ENCODE peak calls at places on chromosome 5, in four cellular contexts. V is T-helper 9 cell, A is nephron progenitor cell, E is GM12865. N is an unnamed sample.

GRCh38 chr5:178145965-178146820 is 7.5 kb downstream of the NHP2 start:
- DNase-seq in A (peak), E (peak), V (peak), N (peak)

GRCh38 chr5:766666-767431 is 17.7 kb downstream of the ZDHHC11B start:
- DNase-seq in A (no peak), V (no peak), E (no peak), N (no peak)

GRCh38 chr5:180296778-180297177 is 4.9 kb upstream of the MAPK9 start:
- DNase-seq in E (peak), V (no peak), A (no peak), N (no peak)

GRCh38 chr5:5838493-5838892 is 416.0 kb downstream of the ICE1 start:
- DNase-seq in A (no peak), E (no peak), V (no peak), N (no peak)

GRCh38 chr5:169100735-169101075 is 200.2 kb downstream of the SLIT3 start:
- DNase-seq in A (no peak), V (no peak), E (no peak), N (no peak)

GRCh38 chr5:134446938-134447337 is 35.3 kb upstream of the CDKN2AIPNL start:
- DNase-seq in E (no peak), A (no peak), V (no peak), N (peak)

GRCh38 chr5:132782101-132782500 is 5.1 kb upstream of the SEPTIN8 start:
- DNase-seq in A (no peak), V (no peak), E (no peak), N (no peak)

GRCh38 chr5:93621340-93621872 is 38.4 kb downstream of the NR2F1 start:
- DNase-seq in E (no peak), V (no peak), A (peak), N (no peak)

GRCh38 chr5:135821061-135821781 is 13.2 kb upstream of the SLC25A48 start:
- DNase-seq in A (no peak), E (no peak), V (no peak), N (no peak)

GRCh38 chr5:38662088-38662487 is 105.6 kb upstream of the LIFR start:
- DNase-seq in A (no peak), V (no peak), E (no peak), N (no peak)

GRCh38 chr5:143596500-143596820 is 193.0 kb upstream of the NR3C1 start:
- DNase-seq in E (no peak), A (no peak), V (no peak), N (no peak)

GRCh38 chr5:134503088-134503936 is 22.2 kb upstream of the JADE2 start:
- DNase-seq in A (no peak), E (peak), V (peak), N (peak)

GRCh38 chr5:148849461-148849860 is 23.1 kb downstream of the ADRB2 start:
- DNase-seq in E (no peak), A (no peak), V (no peak), N (no peak)

GRCh38 chr5:111454198-111454606 is 58.1 kb downstream of the STARD4 start:
- DNase-seq in A (no peak), V (no peak), E (no peak), N (no peak)

GRCh38 chr5:157025093-157025698 is 33.7 kb downstream of the HAVCR1 start:
- DNase-seq in V (peak), A (no peak), E (peak), N (peak)

GRCh38 chr5:50593681-50594080 is 72.8 kb upstream of the PARP8 start:
- DNase-seq in A (no peak), V (no peak), E (peak), N (no peak)

GRCh38 chr5:34538026-34538672 is 118.0 kb upstream of the RAI14 start:
- DNase-seq in E (peak), A (no peak), V (no peak), N (no peak)

GRCh38 chr5:140672455-140673186 is 755 bp downstream of the DND1 start:
- DNase-seq in E (no peak), V (no peak), A (peak), N (peak)

GRCh38 chr5:95358858-95359257 is 32.3 kb upstream of the FAM81B start:
- DNase-seq in V (no peak), E (no peak), A (no peak), N (no peak)

GRCh38 chr5:6573651-6574101 is 59.2 kb downstream of the NSUN2 start:
- DNase-seq in V (no peak), A (no peak), E (no peak), N (no peak)

GRCh38 chr5:68216737-68217231 is 1.2 kb downstream of the PIK3R1 start:
- DNase-seq in V (no peak), A (no peak), E (no peak), N (no peak)

GRCh38 chr5:82820188-82820587 is 257.0 kb downstream of the TMEM167A start:
- DNase-seq in E (no peak), V (no peak), A (no peak), N (no peak)

GRCh38 chr5:31987985-31988710 is 186.0 kb downstream of the GOLPH3 start:
- DNase-seq in V (no peak), E (no peak), A (no peak), N (no peak)

GRCh38 chr5:96582343-96582742 is 79.8 kb upstream of the CAST start:
- DNase-seq in E (no peak), A (peak), V (no peak), N (no peak)

GRCh38 chr5:149853019-149853648 is 91.5 kb downstream of the PDE6A start:
- DNase-seq in A (peak), V (no peak), E (peak), N (peak)

GRCh38 chr5:139952464-139953070 is 90.5 kb downstream of the NRG2 start:
- DNase-seq in E (no peak), V (no peak), A (no peak), N (no peak)

GRCh38 chr5:151699071-151699901 is 12.6 kb upstream of the SPARC start:
- DNase-seq in A (peak), V (no peak), E (no peak), N (no peak)

GRCh38 chr5:39631948-39632347 is 207.2 kb upstream of the DAB2 start:
- DNase-seq in A (no peak), E (no peak), V (no peak), N (no peak)

GRCh38 chr5:127962491-127962890 is 121.1 kb upstream of the SLC12A2 start:
- DNase-seq in A (no peak), E (no peak), V (no peak), N (no peak)

GRCh38 chr5:84650448-84650847 is 265.8 kb upstream of the EDIL3 start:
- DNase-seq in V (no peak), A (no peak), E (no peak), N (no peak)

GRCh38 chr5:53008751-53009150 is 19.6 kb downstream of the ITGA2 start:
- DNase-seq in E (peak), A (no peak), V (no peak), N (peak)

GRCh38 chr5:53397845-53398244 is 82.6 kb upstream of the FST start:
- DNase-seq in E (no peak), A (no peak), V (no peak), N (no peak)

GRCh38 chr5:115336201-115336720 is 39.8 kb upstream of the CCDC112 start:
- DNase-seq in V (no peak), E (no peak), A (no peak), N (no peak)

N was measured in GM20000.